ENCODE peak calls at places on chromosomes 16 and 17, in four cellular contexts. C is HepG2, T is GM12878, S is K562. Y is an unnamed sample.

GRCh38 chr17:9845306-9845705 is 19.6 kb downstream of the GLP2R start:
- DNase-seq in C (no peak), S (no peak), T (no peak), Y (no peak)

GRCh38 chr16:82936941-82937551 is 310.3 kb downstream of the CDH13 start:
- DNase-seq in S (no peak), T (no peak), C (no peak), Y (no peak)

GRCh38 chr16:2246301-2246885 is 5.0 kb downstream of the ECI1 start:
- DNase-seq in T (no peak), S (no peak), C (no peak), Y (no peak)

GRCh38 chr16:17377360-17378324 is 93.1 kb downstream of the XYLT1 start:
- DNase-seq in C (no peak), S (no peak), T (peak), Y (no peak)

GRCh38 chr16:87736003-87736382 is 29.8 kb downstream of the KLHDC4 start:
- DNase-seq in S (no peak), T (no peak), C (no peak), Y (no peak)

GRCh38 chr17:47295037-47295873 is 28.5 kb upstream of the EFCAB13 start:
- DNase-seq in C (peak), T (no peak), S (no peak), Y (no peak)

GRCh38 chr17:10114931-10115535 is 83.4 kb downstream of the GAS7 start:
- DNase-seq in T (peak), S (no peak), C (no peak), Y (no peak)

GRCh38 chr17:78960945-78961344 is 18.8 kb downstream of the LGALS3BP start:
- DNase-seq in T (no peak), S (no peak), C (peak), Y (no peak)

GRCh38 chr16:27382187-27382855 is 19.7 kb upstream of the IL21R start:
- DNase-seq in S (no peak), T (no peak), C (no peak), Y (no peak)

GRCh38 chr17:9645858-9646555 is 690 bp downstream of the USP43 start:
- DNase-seq in S (peak), T (no peak), C (peak), Y (peak)

GRCh38 chr17:61419496-61420046 is 19.9 kb downstream of the TBX2 start:
- DNase-seq in S (peak), C (no peak), T (no peak), Y (peak)

GRCh38 chr16:80841231-80841630 is 36.8 kb upstream of the CDYL2 start:
- DNase-seq in T (no peak), C (no peak), S (no peak), Y (no peak)

GRCh38 chr17:45318561-45319230 is 1.9 kb upstream of the MAP3K14 start:
- DNase-seq in C (no peak), T (no peak), S (no peak), Y (no peak)

GRCh38 chr17:82160081-82160480 is 52.6 kb downstream of the CCDC57 start:
- DNase-seq in C (no peak), S (no peak), T (no peak), Y (no peak)

GRCh38 chr16:89667633-89668032 is 10.0 kb downstream of the SPATA33 start:
- DNase-seq in S (no peak), T (no peak), C (no peak), Y (no peak)

GRCh38 chr17:57425903-57426574 is 169.7 kb downstream of the MSI2 start:
- DNase-seq in T (no peak), S (no peak), C (no peak), Y (no peak)

GRCh38 chr16:57889960-57890751 is 80.8 kb downstream of the CNGB1 start:
- DNase-seq in C (no peak), S (no peak), T (no peak), Y (no peak)

GRCh38 chr17:75975757-75976174 is 3.2 kb downstream of the ACOX1 start:
- DNase-seq in S (no peak), C (no peak), T (no peak), Y (no peak)

GRCh38 chr16:2205104-2205966 is at the start of gene MLST8:
- DNase-seq in S (peak), C (peak), T (peak), Y (peak)

GRCh38 chr17:60128171-60128859 is 21.5 kb upstream of the CA4 start:
- DNase-seq in C (no peak), T (no peak), S (no peak), Y (no peak)

GRCh38 chr17:82489851-82490511 is 29.6 kb upstream of the FOXK2 start:
- DNase-seq in S (no peak), C (no peak), T (no peak), Y (no peak)

GRCh38 chr16:23119570-23119969 is 29.7 kb downstream of the USP31 start:
- DNase-seq in C (no peak), S (no peak), T (no peak), Y (no peak)

GRCh38 chr17:55964191-55964590 is 189.1 kb upstream of the ANKFN1 start:
- DNase-seq in T (no peak), C (no peak), S (no peak), Y (no peak)

GRCh38 chr17:73625975-73626706 is 18.1 kb downstream of the SDK2 start:
- DNase-seq in S (no peak), C (no peak), T (no peak), Y (no peak)

GRCh38 chr16:81797443-81797842 is 18.4 kb downstream of the PLCG2 start:
- DNase-seq in S (no peak), T (peak), C (no peak), Y (no peak)

GRCh38 chr17:7019839-7020519 is 2.9 kb upstream of the BCL6B start:
- DNase-seq in C (no peak), S (no peak), T (no peak), Y (peak)

GRCh38 chr17:48542956-48543853 is 1.7 kb downstream of the HOXB2 start:
- DNase-seq in C (no peak), T (no peak), S (peak), Y (no peak)

GRCh38 chr17:7704601-7705268 is at the start of gene EFNB3:
- DNase-seq in T (no peak), C (no peak), S (peak), Y (peak)

GRCh38 chr16:78816499-78817441 is 717.3 kb downstream of the WWOX start:
- DNase-seq in T (no peak), C (no peak), S (no peak), Y (no peak)

GRCh38 chr16:1965610-1966009 is 984 bp upstream of the RPS2 start:
- DNase-seq in C (no peak), T (no peak), S (no peak), Y (no peak)

GRCh38 chr17:81867952-81868673 is 3.0 kb downstream of the ARHGDIA start:
- DNase-seq in C (no peak), T (no peak), S (peak), Y (no peak)

GRCh38 chr17:27106982-27107360 is 186.9 kb upstream of the WSB1 start:
- DNase-seq in C (no peak), S (no peak), T (no peak), Y (no peak)

GRCh38 chr17:35119370-35120185 is at the start of gene RAD51D:
- DNase-seq in C (peak), S (peak), T (peak), Y (peak)

GRCh38 chr17:10323812-10324610 is 48.8 kb downstream of the MYH13 start:
- DNase-seq in C (no peak), S (no peak), T (no peak), Y (no peak)

DNA sequence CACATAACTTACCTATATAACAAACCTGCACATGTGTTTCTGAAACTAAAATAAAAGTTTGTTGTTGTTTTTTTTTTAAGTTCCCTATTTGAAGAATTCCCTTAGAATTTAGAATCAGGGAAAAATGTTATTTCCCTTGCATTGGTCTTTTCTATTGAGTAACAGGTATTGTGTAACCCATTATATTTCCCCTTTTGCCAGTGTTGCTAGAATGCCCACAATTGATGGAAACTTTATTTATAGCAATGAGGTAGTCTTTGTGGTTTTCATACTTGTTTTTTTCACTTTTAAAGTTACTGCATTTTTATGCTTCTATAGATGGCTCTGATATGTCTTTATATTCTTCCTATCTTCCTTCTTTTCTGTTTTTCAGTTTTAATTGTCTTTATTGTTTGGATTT is 3.9 kb downstream of the NLRP1 start:
- DNase-seq in C (no peak), S (no peak), T (no peak), Y (no peak)
- TF ChIP-seq ATF2 in C (no peak), S (no peak), T (peak), Y (no peak)

DNA sequence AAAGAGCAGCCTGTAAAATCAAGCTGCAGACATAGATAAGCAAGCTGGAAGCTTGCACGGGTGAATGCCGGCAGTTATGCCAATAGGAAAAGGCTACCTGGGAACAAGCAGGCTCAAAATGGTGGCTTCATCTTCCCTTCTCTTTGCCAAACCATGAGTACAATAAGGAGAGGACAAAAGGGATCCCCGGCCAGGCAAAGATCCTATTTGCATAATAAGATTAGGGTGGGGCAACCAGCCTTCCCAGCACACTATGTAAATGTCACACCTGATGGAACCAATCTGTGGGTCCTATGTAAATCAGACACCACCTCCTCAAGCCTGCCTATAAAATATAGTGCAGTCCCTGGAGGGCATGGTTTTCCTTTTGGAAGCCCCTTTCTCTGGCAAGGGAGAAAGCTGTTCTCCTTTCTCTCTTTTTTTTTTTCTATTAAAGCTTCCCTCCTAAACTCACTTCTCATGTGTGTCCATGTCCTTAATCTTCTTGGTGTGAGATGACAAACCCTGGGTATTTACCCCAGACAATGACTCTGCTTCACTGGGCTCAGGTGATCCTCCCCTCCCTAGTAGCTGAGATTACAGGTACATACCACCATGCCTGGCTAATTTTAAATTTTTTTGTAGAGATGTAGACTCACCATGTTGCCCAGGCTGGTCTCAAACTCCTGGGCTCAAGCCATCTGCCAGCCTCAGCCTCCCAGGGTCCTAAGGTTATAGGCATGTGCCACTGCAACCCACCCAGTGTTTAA is 44.2 kb downstream of the PSMD12 start:
- DNase-seq in C (no peak), T (no peak), S (no peak), Y (peak)
- TF ChIP-seq CBX5 in C (no peak), T (no peak), S (no peak), Y (no peak)

DNA sequence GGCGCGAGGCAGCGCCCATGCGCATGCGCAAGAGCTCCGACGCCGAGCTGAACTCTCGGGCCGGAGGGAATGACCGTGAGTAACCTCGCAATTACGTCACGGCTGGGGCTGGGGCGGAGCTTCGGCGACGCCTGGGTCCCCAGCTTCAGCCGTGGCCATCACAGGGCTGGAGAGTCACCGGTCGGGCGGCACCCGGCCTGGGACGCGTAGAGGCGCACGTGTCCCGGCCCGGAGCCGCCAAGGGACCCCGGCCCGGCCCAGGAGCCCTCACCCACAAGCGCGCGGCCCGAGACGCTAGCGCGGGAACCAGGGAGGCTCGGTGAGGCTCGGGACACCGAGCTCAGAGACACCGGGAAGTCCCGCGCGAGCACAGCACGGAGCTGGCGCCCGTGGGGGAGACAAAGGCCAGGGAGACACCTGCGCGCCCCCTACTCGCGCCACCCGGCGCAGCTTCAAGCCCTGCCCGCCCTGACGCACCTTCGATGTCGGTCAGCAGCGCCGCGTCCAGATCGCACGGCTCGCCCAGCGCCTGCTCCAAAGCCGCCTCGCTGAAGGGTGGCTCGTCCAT is 452 bp downstream of the SREBF1 start:
- DNase-seq in T (peak), S (peak), C (peak), Y (peak)
- TF ChIP-seq EP300 in T (no peak), S (no peak), C (no peak), Y (peak)

DNA sequence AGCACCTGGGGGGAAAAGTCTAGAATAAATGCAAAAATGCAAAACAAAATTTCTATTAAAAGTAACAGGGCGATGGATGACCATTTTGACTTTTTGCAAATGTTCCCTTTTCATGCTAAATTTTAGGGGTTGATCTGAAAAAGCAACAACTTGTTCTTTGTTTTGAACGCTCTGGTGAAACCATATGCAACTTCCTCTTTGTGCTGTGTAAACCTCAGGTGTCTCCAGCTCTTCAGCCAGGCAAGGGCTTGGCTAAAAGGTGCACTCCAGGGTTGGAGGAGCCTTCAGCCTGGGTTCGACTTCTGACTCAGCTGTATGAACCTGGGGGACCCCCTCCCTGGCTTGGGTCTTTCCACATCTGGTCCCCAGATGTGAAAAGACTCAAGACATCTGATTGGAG is 9.5 kb downstream of the IRF8 start:
- DNase-seq in C (no peak), T (peak), S (no peak), Y (no peak)
- TF ChIP-seq ATF2 in C (no peak), T (peak), S (no peak), Y (no peak)

GRCh38 chr17:64036198-64036922 is 15.9 kb upstream of the ICAM2 start:
- DNase-seq in C (peak), T (no peak), S (no peak), Y (peak)

GRCh38 chr17:64037180-64037579 is 16.7 kb upstream of the ICAM2 start:
- DNase-seq in T (no peak), C (no peak), S (no peak), Y (no peak)

GRCh38 chr17:64037802-64038201 is 17.4 kb upstream of the ICAM2 start:
- DNase-seq in C (no peak), T (no peak), S (no peak), Y (no peak)

GRCh38 chr17:64028874-64029464 is 8.5 kb upstream of the ICAM2 start:
- DNase-seq in C (peak), T (no peak), S (peak), Y (peak)

DNA sequence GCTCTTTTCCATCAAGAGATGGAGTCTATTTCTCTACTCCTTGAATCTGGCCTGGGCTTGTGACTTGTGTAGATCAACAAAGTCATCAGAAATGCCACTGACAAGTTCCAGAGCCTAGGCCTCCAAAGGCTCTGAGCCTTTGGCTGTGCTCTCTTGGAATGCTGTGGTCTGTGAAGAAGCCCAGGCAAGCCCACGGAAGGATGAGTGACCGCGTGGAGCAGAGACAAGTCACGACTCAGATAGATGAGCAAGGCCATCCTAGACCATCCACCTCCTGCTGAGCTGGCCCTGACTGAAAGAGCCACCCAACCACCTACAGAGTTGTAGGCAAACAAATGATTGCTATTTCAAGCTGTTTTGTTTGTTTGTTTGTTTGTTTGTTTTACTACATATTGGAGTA is 11.6 kb upstream of the ICAM2 start:
- DNase-seq in T (no peak), S (no peak), C (no peak), Y (no peak)
- TF ChIP-seq CBX5 in T (no peak), S (no peak), C (no peak), Y (no peak)

GRCh38 chr17:74776044-74776962 is at the start of gene NAT9:
- DNase-seq in C (peak), S (peak), T (peak), Y (peak)
- TF ChIP-seq EP300 in C (no peak), S (no peak), T (no peak), Y (no peak)

GRCh38 chr17:80781851-80782277 is 209.8 kb upstream of the CHMP6 start:
- DNase-seq in T (no peak), S (no peak), C (no peak), Y (no peak)
- TF ChIP-seq ATF2 in T (no peak), S (no peak), C (no peak), Y (no peak)

GRCh38 chr17:12575641-12576040 is 90.0 kb upstream of the MYOCD start:
- DNase-seq in C (no peak), T (no peak), S (no peak), Y (no peak)

GRCh38 chr17:12579245-12579644 is 86.4 kb upstream of the MYOCD start:
- DNase-seq in S (no peak), C (no peak), T (no peak), Y (no peak)

GRCh38 chr17:12584727-12585126 is 81.0 kb upstream of the MYOCD start:
- DNase-seq in C (no peak), T (no peak), S (no peak), Y (no peak)

DNA sequence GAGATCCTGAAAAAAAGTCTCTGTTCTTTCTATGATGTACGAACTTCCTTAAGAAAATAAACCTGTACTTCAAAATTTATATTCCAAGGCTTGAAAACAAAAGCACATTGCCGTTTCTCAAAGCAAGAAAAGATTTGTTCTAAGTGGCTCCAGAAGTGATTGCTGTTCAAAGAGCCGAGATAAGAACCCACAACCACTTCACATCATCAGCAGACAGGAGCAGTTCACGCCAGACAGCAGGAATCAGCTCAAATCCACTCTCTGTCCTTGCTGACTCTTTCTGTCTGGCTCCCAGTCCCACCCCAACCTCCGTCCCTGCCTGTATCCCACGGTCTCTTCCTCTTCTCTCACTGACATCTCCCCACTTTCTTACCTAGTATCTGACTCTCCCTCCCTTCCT is 85.0 kb upstream of the MYOCD start:
- DNase-seq in S (no peak), C (no peak), T (no peak), Y (no peak)
- TF ChIP-seq CBX5 in S (no peak), C (no peak), T (no peak), Y (no peak)

GRCh38 chr16:58904254-58904653 is 170.1 kb upstream of the GOT2 start:
- DNase-seq in C (no peak), S (no peak), T (no peak), Y (no peak)
- TF ChIP-seq EP300 in C (no peak), S (no peak), T (no peak), Y (no peak)

Y was measured in H1.